ENCODE peak calls at places on chromosomes 7 and 10, in six cellular contexts. M is NCI-H187; E is T47D; Q is COR-L47; X is amniotic stem cell; J is stimulated activated CD4-positive, alpha-beta T cell treated with anti-CD3 and anti-CD28 coated beads, TNF-alpha, amount 100 ng/mL, for 48 hours. L is an unnamed sample.

GRCh38 chr7:44673771-44674170 is 67.3 kb downstream of the OGDH start:
- DNase-seq in M (no peak), E (no peak), Q (no peak), X (no peak), J (no peak), L (no peak)

GRCh38 chr10:69418052-69418752 is 1.5 kb upstream of the TACR2 start:
- DNase-seq in M (no peak), E (no peak), Q (no peak), X (no peak), J (no peak), L (no peak)

GRCh38 chr7:23918856-23919255 is 208.8 kb downstream of the STK31 start:
- DNase-seq in M (no peak), E (peak), Q (no peak), X (no peak), J (no peak), L (no peak)

GRCh38 chr10:111233439-111233838 is 156.6 kb downstream of the ADRA2A start:
- DNase-seq in M (no peak), E (peak), Q (no peak), X (no peak), J (no peak), L (no peak)

GRCh38 chr7:10632707-10633106 is 341.0 kb upstream of the PHF14 start:
- DNase-seq in M (no peak), E (no peak), Q (no peak), X (no peak), J (no peak), L (no peak)

GRCh38 chr7:40204581-40204980 is 69.8 kb downstream of the SUGCT start:
- DNase-seq in M (no peak), E (no peak), Q (no peak), X (no peak), J (no peak), L (no peak)

GRCh38 chr10:113788604-113789083 is 37.2 kb downstream of the PLEKHS1 start:
- DNase-seq in M (no peak), E (peak), Q (no peak), X (peak), J (no peak), L (no peak)

GRCh38 chr7:139871820-139872219 is 42.8 kb downstream of the TBXAS1 start:
- DNase-seq in M (no peak), E (no peak), Q (no peak), X (no peak), J (no peak), L (no peak)

GRCh38 chr7:72183835-72184234 is 228.3 kb downstream of the CALN1 start:
- DNase-seq in M (no peak), E (peak), Q (no peak), X (no peak), J (no peak), L (peak)

GRCh38 chr7:50940621-50941020 is 157.9 kb upstream of the GRB10 start:
- DNase-seq in M (no peak), E (no peak), Q (no peak), X (no peak), J (no peak), L (no peak)